ENCODE peak calls at places on chromosome 6, in six cellular contexts. I is mesendoderm; F is stimulated activated CD4-positive, alpha-beta T cell treated with anti-CD3 and anti-CD28 coated beads, Interleukin-4, amount 100 ng/mL, for 1 hour; Z is naive thymus-derived CD8-positive, alpha-beta T cell; R is neural progenitor cell; Y is astrocyte of the cerebellum. O is an unnamed sample.

GRCh38 chr6:2745246-2745645 is 5.5 kb downstream of the MYLK4 start:
- DNase-seq in I (no peak), Z (no peak), Y (no peak), R (no peak), F (no peak), O (no peak)

GRCh38 chr6:149915970-149916865 is 6.7 kb downstream of the RAET1G start:
- DNase-seq in F (no peak), Y (no peak), R (no peak), I (no peak), Z (no peak), O (no peak)

GRCh38 chr6:16684195-16684689 is 77.0 kb downstream of the ATXN1 start:
- DNase-seq in F (no peak), Z (no peak), I (no peak), Y (no peak), R (no peak), O (no peak)

GRCh38 chr6:130178692-130179091 is 44.1 kb downstream of the SAMD3 start:
- DNase-seq in R (no peak), Z (no peak), Y (peak; percentile 85), I (peak; percentile 90), F (no peak), O (peak; percentile 72)

GRCh38 chr6:158654498-158654897 is 4.6 kb downstream of the SYTL3 start:
- DNase-seq in R (no peak), I (no peak), F (no peak), Z (no peak), Y (no peak), O (peak; percentile 84)

GRCh38 chr6:83592770-83593394 is 80.5 kb downstream of the PRSS35 start:
- DNase-seq in Y (no peak), Z (no peak), F (no peak), I (peak; percentile 79), R (peak; percentile 38), O (no peak)

GRCh38 chr6:42450314-42451145 is 1.2 kb downstream of the TRERF1 start:
- DNase-seq in F (peak; percentile 35), Y (no peak), Z (no peak), I (peak; percentile 42), R (peak; percentile 58), O (no peak)

GRCh38 chr6:20117474-20117873 is 94.8 kb downstream of the MBOAT1 start:
- DNase-seq in Y (no peak), F (no peak), R (no peak), Z (no peak), I (peak; percentile 88), O (no peak)

O was measured in hepatic stellate cell.